ENCODE peak calls at places on chromosomes 11 and 22, in four cellular contexts. W is GM12878, C is lower leg skin, T is body of pancreas. R is an unnamed sample.

GRCh38 chr11:31796523-31797226 is 14.4 kb downstream of the PAX6 start:
- DNase-seq in T (no peak), C (no peak), W (no peak), R (no peak)

GRCh38 chr22:44584256-44584902 is 86.3 kb upstream of the RTL6 start:
- DNase-seq in W (no peak), T (peak), C (no peak), R (no peak)

GRCh38 chr11:57340228-57340627 is 2.1 kb downstream of the P2RX3 start:
- DNase-seq in W (no peak), C (no peak), T (peak), R (no peak)

GRCh38 chr11:3195251-3196160 is 23.1 kb downstream of the MRGPRG start:
- DNase-seq in C (no peak), W (no peak), T (no peak), R (no peak)

GRCh38 chr11:28757725-28758515 is 649.7 kb downstream of the METTL15 start:
- DNase-seq in W (no peak), C (no peak), T (no peak), R (no peak)

GRCh38 chr11:128235446-128235845 is 351.9 kb downstream of the ETS1 start:
- DNase-seq in W (no peak), T (no peak), C (no peak), R (no peak)

GRCh38 chr11:73478737-73479347 is 102.6 kb downstream of the RELT start:
- DNase-seq in W (no peak), C (no peak), T (peak), R (no peak)

GRCh38 chr11:47130541-47130940 is 46.1 kb downstream of the ARFGAP2 start:
- DNase-seq in C (no peak), T (peak), W (no peak), R (no peak)

GRCh38 chr11:112175596-112175947 is 260 bp downstream of the BCO2 start:
- DNase-seq in W (no peak), C (no peak), T (no peak), R (no peak)

GRCh38 chr11:102615077-102615893 is 9.8 kb downstream of the MMP20 start:
- DNase-seq in C (no peak), W (no peak), T (no peak), R (no peak)

GRCh38 chr11:12141283-12141682 is 30.9 kb downstream of the MICAL2 start:
- DNase-seq in W (no peak), C (no peak), T (no peak), R (no peak)

GRCh38 chr11:108895579-108896480 is 231.0 kb downstream of the DDX10 start:
- DNase-seq in W (peak), T (no peak), C (no peak), R (no peak)

GRCh38 chr11:86416494-86416893 is 41.8 kb downstream of the CCDC81 start:
- DNase-seq in W (no peak), T (no peak), C (no peak), R (no peak)

GRCh38 chr22:33726294-33726711 is 194.0 kb downstream of the LARGE1 start:
- DNase-seq in W (no peak), T (peak), C (no peak), R (no peak)

GRCh38 chr11:98587884-98588283 is 432.9 kb upstream of the CNTN5 start:
- DNase-seq in W (no peak), C (no peak), T (no peak), R (no peak)

GRCh38 chr22:24952837-24953293 is 349 bp downstream of the KIAA1671 start:
- DNase-seq in W (no peak), C (peak), T (peak), R (peak)

GRCh38 chr11:10246991-10247390 is 47.0 kb downstream of the SBF2 start:
- DNase-seq in C (no peak), W (no peak), T (no peak), R (no peak)

GRCh38 chr11:45777127-45777969 is 27.6 kb upstream of the SLC35C1 start:
- DNase-seq in C (no peak), W (no peak), T (no peak), R (no peak)

GRCh38 chr22:45553333-45554039 is 50.8 kb downstream of the FBLN1 start:
- DNase-seq in T (peak), W (no peak), C (peak), R (peak)

GRCh38 chr11:106961048-106961447 is 57.2 kb downstream of the GUCY1A2 start:
- DNase-seq in W (no peak), C (no peak), T (no peak), R (no peak)

GRCh38 chr11:119907934-119908760 is 179.1 kb upstream of the NECTIN1 start:
- DNase-seq in T (no peak), C (no peak), W (no peak), R (no peak)

GRCh38 chr11:72293910-72294533 is 50.0 kb upstream of the PHOX2A start:
- DNase-seq in T (no peak), W (no peak), C (no peak), R (no peak)

GRCh38 chr11:109040303-109040702 is 375.4 kb downstream of the DDX10 start:
- DNase-seq in T (no peak), C (no peak), W (no peak), R (no peak)

GRCh38 chr11:19737575-19737974 is 24.9 kb downstream of the NAV2 start:
- DNase-seq in T (no peak), W (no peak), C (no peak), R (no peak)

GRCh38 chr11:69518081-69518950 is 36.9 kb downstream of the LINC01488 start:
- DNase-seq in T (no peak), W (no peak), C (no peak), R (no peak)

GRCh38 chr11:5596611-5597201 is at the start of gene TRIM6:
- DNase-seq in C (no peak), W (no peak), T (peak), R (peak)

GRCh38 chr11:83044958-83045712 is 26.6 kb downstream of the RAB30 start:
- DNase-seq in T (no peak), C (no peak), W (no peak), R (peak)

GRCh38 chr11:63769044-63769718 is 606 bp upstream of the ZFTA start:
- DNase-seq in T (peak), W (no peak), C (no peak), R (peak)

GRCh38 chr22:27501191-27501936 is 300.2 kb downstream of the MN1 start:
- DNase-seq in W (no peak), T (peak), C (no peak), R (no peak)

GRCh38 chr22:41521166-41521565 is 23.1 kb downstream of the POLR3H start:
- DNase-seq in T (no peak), W (no peak), C (no peak), R (no peak)

GRCh38 chr11:73998846-73999575 is 9.9 kb downstream of the UCP3 start:
- DNase-seq in W (no peak), T (no peak), C (no peak), R (no peak)

GRCh38 chr11:33234397-33235168 is 22.6 kb upstream of the HIPK3 start:
- DNase-seq in W (no peak), C (no peak), T (no peak), R (no peak)

GRCh38 chr22:25149014-25149413 is 50.6 kb upstream of the CRYBB3 start:
- DNase-seq in C (no peak), W (no peak), T (no peak), R (no peak)

DNA sequence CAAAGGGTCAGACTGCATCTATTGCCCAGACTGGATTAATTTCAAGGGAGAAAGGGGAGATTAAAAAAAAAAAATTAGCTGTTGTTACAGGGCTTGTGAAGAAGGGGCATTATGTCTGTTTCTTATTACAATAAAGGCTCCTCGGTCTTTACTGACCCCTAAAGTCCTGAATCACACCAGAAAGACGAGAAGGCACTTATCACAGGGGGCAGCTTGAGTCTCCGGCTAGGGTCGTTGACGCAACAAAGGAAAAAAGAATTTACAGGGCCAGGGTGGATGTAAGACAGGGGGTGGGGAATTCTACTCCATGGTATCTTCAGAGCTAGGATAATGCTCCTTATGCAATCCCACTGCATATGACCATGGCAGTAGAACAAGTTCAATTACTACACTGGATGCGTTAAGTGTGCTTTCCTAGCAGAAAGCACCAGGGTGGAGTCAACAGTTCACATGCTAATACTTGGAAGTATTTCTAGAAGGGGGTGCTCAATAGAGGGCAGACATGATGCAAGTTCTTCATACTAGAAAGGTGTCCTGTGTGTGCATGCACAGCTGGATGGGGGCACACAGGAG is 16.5 kb downstream of the DDX17 start:
- DNase-seq in W (no peak), T (no peak), C (no peak), R (no peak)
- TF ChIP-seq POLR2A in W (peak), T (no peak), C (no peak), R (peak)

DNA sequence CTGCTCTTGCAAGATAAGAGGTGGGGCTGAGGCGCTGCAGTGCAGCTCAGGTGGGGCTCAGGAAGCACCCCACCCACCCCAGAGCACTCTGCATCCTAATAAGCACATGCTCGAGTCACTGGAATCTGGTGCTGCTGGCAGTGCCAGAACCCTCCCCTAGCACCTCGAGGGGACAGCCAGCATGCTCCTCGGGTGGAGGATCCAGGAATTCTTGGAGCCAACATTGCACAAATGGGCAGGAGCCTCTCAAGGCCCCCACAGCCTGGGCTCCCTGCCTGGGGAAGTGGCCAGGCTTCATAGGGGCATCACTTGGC is 27.5 kb upstream of the CABP7 start:
- DNase-seq in T (no peak), C (no peak), W (no peak), R (no peak)
- TF ChIP-seq POLR2A in T (no peak), C (no peak), W (no peak), R (no peak)

DNA sequence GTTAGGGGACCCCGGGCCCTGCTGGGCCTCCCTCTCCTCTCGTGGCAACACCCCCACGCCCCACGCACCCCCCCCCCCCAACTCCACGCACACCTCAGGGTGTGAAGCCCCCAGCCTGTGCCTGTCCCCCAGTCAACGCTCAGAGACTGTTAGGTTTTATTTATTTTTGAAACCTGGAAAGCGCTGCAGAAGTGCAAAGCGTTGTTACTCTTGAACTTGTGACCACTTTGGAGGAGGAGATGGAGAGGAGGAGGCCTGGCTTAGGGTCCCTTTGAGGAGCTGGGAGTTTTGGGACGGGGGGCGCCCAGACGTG is 929 bp downstream of the PIK3IP1 start:
- DNase-seq in T (no peak), W (no peak), C (no peak), R (no peak)
- TF ChIP-seq POLR2A in T (no peak), W (no peak), C (no peak), R (no peak)

DNA sequence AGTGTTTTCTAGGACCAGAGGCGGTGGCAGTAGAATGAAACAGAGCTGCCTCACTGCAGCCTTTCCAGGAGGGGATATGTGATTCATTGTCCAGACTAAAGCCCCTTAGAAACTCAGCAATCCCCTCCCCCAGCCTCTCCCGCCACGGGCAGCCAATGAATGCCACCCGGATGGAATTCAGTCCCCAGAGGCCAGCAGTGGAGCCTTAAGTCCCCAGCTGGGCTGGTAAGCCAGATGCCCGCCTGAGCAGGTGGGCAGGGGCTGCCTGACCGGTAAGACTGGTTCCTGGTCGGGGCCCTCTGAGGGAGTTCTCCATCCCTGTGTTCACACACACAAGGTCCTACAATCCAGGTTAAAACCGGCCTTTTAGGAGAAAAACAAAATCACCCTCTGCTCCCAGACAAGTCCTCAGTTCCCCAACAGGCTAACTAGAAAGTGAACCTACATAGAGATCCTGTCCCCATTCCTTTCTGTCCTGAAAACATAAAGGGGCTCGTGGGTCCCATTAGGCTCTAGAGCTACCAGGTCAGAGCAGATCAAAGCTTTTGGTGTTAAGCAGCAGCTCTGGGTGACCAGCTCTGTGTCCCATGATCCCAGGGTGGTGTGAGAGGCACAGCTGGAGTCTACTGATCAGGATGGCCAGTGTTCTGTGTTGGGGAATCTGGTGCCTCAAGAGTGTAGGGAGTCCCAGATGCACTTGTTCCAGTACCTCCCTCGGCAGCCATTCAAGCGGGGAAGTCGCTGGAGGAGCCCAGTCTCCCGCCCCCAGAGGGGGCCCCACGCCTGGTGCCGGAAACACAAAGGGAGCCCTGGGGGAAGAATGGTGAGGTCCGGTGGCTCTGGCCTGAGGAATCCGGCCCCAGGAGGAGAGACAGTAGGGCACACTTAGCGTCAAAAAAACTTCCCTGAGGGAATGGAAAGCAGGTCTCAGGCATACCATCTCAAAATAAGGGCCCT is 2.6 kb downstream of the PATZ1 start:
- DNase-seq in C (no peak), W (no peak), T (peak), R (no peak)
- TF ChIP-seq POLR2A in C (no peak), W (peak), T (no peak), R (no peak)

DNA sequence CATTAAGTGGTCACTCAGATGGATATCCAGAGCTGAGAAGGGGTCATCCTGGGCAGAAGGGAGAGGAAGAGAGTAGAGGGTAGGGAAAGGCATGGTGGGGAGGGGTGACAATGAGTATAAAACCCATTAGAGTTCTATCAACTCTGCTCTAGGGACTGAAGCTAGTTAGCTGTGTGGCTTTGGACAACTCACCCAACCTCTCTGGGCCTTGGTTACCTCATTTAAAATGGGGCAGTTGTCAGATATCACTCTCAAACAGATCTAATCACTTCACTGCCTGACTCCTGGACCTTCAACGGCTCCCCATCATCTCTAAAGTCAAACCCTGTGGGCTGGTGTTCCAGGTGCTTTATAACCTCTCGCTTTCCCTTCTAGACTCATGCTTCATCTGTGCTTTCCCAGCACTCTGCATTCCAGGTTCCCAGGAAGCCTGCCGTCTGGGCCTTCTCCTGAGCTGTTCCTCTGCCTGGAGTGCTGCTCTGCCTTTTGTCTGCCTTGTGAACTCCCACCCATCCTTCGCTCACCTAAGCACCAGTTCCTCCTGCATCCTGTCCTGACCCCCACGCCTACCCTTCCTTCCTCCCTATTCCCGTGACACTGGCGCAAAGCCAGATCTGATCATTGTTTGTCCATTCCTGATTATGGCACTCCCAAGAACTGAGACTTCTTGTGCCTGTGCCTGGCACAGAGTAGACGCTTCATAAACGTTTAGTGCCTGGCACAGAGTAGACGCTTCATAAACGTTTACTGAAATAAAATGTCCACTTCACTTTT is 22.3 kb upstream of the KCNJ11 start:
- DNase-seq in T (peak), C (no peak), W (no peak), R (no peak)
- TF ChIP-seq POLR2A in T (no peak), C (no peak), W (no peak), R (no peak)

GRCh38 chr11:75814686-75815344 is at the start of gene UVRAG:
- DNase-seq in C (peak), W (peak), T (peak), R (peak)
- TF ChIP-seq POLR2A in C (no peak), W (peak), T (peak), R (peak)

DNA sequence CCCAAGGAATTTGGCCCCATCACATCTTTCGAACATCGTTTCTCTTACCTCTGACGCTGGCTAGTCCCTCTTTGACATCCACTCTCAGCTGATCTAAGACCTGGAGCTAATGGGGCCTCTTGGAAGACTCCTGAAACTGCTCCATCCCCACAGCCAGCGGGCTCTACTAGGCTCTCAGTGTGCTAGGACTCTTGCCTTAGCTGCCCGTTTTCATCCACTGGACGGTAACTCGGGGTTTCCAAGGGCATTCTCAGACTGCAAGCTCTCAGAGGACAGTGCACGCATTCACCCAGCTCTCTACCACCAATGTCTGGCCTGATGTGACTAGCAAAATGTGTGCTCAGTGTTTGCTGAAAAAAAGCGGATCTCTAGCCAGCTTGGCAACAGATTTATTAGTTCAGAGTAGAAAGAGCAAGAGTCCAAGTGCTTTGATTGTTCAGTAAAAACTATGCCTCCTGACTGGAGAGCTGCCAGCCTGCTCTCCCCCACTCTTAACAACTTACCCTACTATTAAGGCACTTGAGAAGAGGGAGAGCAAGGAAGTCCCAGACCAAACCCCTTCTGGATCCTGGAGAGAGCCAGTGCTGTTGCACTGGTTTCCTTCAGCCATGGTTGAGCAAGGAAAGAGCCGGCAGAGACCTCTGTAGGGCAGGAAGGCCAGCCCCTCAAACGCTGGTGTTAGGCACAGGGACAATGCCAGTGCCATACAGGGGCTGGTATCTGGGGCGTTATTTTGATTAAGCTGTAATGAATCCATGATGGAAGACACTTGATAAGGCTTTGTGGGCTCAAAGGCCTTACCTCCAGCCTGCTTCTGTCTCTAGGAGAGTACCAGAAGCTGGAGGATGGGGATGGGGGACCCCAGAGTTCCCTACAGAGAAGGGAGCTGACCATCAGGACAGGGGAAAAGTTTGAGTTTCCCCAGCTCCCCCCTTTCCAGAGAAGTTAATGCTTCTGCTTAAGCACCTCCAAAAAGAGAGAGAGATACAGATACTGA is 9.2 kb downstream of the RELA start:
- DNase-seq in C (no peak), T (peak), W (no peak), R (no peak)
- TF ChIP-seq POLR2A in C (no peak), T (no peak), W (no peak), R (no peak)